ENCODE peak calls at places on chromosomes 7 and 10, in five cellular contexts. R is colonic mucosa, W is IMR-90, I is SK-N-SH, S is H9. H is an unnamed sample. For H3K27me3, the result is how much of the 10 kb centered on the place peaks cover.

GRCh38 chr7:130951976-130952313 is 217.9 kb upstream of the KLF14 start:
- DNase-seq in R (no peak), W (no peak), I (no peak), S (no peak), H (no peak)

GRCh38 chr7:73703985-73704639 is 15.4 kb downstream of the STX1A start:
- DNase-seq in R (peak), W (peak), I (peak), S (peak), H (no peak)

GRCh38 chr10:87721781-87722180 is 62.1 kb downstream of the PAPSS2 start:
- DNase-seq in R (no peak), W (no peak), I (no peak), S (no peak), H (no peak)

GRCh38 chr7:42161723-42162122 is 75.3 kb downstream of the GLI3 start:
- DNase-seq in R (no peak), W (no peak), I (no peak), S (no peak), H (no peak)

GRCh38 chr7:163298-163695 is 29.1 kb upstream of the FAM20C start:
- DNase-seq in R (peak), W (no peak), I (no peak), S (no peak), H (no peak)

GRCh38 chr7:129388353-129389098 is 45.7 kb upstream of the STRIP2 start:
- DNase-seq in R (no peak), W (no peak), I (no peak), S (no peak), H (no peak)

GRCh38 chr10:97851341-97852001 is 1.8 kb downstream of the GOLGA7B start:
- DNase-seq in R (no peak), W (no peak), I (no peak), S (no peak), H (no peak)

GRCh38 chr10:97407211-97407951 is 6.2 kb upstream of the RRP12 start:
- DNase-seq in R (peak), W (peak), I (peak), S (peak), H (no peak)

GRCh38 chr10:30467939-30468338 is 34.0 kb downstream of the MAP3K8 start:
- DNase-seq in R (no peak), W (no peak), I (no peak), S (no peak), H (no peak)

GRCh38 chr7:122199171-122199570 is 55.1 kb upstream of the AASS start:
- DNase-seq in R (no peak), W (no peak), I (no peak), S (no peak), H (no peak)

GRCh38 chr7:100488333-100489095 is 4.8 kb downstream of the NYAP1 start:
- DNase-seq in R (no peak), W (no peak), I (peak), S (no peak), H (no peak)

GRCh38 chr10:69567920-69568319 is 5.3 kb downstream of the NEUROG3 start:
- DNase-seq in R (no peak), W (peak), I (no peak), S (peak), H (no peak)

GRCh38 chr10:121088524-121088923 is 237.4 kb downstream of the WDR11 start:
- DNase-seq in R (no peak), W (no peak), I (peak), S (peak), H (no peak)

GRCh38 chr10:52474265-52474664 is 160.2 kb downstream of the DKK1 start:
- DNase-seq in R (no peak), W (no peak), I (no peak), S (no peak), H (no peak)

GRCh38 chr7:45874408-45875131 is 1.7 kb upstream of the CCDC201 start:
- DNase-seq in R (no peak), W (peak), I (no peak), S (no peak), H (peak)

GRCh38 chr7:22052650-22053336 is 107.1 kb upstream of the CDCA7L start:
- DNase-seq in R (no peak), W (no peak), I (no peak), S (no peak), H (no peak)

GRCh38 chr7:156019308-156019707 is 207.0 kb upstream of the SHH start:
- DNase-seq in R (no peak), W (no peak), I (no peak), S (no peak), H (no peak)

GRCh38 chr10:7956508-7956907 is 98.0 kb upstream of the GATA3 start:
- DNase-seq in R (no peak), W (peak), I (no peak), S (no peak), H (no peak)

GRCh38 chr10:118332247-118332646 is 9.9 kb downstream of the FAM204A start:
- DNase-seq in R (no peak), W (no peak), I (no peak), S (no peak), H (no peak)

GRCh38 chr10:34758447-34758996 is 56.6 kb downstream of the PARD3 start:
- DNase-seq in R (peak), W (peak), I (no peak), S (no peak), H (no peak)

DNA sequence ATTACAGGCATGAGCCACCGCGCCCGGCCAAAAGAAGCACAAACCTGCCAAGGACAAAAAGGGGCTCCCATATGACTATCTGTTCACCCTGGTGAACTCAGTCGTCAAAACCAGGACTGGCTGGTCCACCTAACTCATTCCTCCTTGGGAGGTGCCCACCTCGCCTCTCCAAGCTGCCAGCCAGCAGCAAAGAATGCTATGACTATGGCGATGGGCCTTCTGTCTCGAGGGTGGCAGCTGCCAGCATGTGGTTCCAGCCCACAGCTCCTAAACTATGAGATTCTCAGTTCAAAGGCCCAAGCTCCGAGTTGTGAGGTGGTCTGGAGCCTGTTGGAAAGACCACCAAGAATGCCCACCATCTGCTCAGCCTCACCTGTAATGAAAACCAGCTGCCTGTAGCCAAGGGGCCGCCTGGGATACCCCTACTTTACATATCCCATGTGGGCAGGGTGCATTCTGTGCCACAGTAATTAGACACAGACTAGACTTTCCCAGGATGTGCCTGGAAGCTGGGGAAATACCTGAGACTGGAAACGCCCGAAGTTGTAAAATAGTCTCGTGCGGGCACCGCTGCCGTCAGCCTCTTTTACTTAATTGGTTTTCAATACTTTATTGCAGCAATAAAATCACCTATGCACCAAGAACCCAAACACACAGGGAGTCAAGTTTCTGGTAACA is 71.1 kb downstream of the ZRANB1 start:
- DNase-seq in R (no peak), W (no peak), I (no peak), S (no peak), H (no peak)
- H3K27me3 ChIP-seq in R (under half), W (under half), I (under half), S (under half), H (under half)

DNA sequence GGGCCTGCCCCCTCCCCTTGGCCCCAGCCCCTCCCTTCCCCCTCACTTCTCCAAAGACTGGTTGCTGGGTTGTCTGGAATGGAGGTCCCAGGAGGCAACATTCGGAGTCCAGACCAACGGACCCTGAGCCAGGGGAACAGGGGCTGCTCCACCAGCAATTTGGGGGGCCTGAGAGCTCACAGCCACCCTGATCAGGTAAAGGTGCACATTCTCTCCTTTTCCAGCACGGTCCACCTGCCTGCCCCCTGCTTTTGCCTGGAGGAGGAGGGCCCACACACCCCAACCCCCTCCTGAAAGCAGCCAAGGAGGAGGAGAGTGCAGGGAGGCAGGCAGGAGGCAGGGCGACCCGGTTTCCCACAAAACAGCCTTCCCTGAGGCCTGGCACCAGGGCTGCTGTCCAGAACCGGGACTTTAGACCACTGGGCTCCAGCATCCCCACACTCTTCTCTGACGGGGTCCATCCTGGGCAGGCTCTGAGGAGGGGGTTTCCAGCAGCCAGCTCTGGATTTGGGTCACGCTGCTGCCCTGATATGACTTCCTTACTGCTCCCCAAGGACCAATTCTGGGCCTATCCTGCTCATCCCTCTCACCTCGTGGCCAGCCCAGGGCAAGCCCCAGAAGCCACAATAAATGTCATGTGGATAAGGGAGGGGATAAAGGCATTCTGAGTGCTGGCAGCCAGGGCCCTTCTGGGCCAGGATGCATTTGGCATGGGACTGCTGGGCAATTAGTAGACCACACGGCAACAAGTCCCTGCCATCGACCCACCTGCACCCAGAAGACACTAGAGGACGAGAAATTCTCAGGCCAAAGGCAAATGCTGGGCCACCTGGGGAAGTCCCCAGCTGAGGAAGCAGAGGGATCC is 1.1 kb upstream of the CAMK2B start:
- DNase-seq in R (no peak), W (no peak), I (no peak), S (no peak), H (peak)
- H3K27me3 ChIP-seq in R (under half), W (under half), I (under half), S (under half), H (under half)

DNA sequence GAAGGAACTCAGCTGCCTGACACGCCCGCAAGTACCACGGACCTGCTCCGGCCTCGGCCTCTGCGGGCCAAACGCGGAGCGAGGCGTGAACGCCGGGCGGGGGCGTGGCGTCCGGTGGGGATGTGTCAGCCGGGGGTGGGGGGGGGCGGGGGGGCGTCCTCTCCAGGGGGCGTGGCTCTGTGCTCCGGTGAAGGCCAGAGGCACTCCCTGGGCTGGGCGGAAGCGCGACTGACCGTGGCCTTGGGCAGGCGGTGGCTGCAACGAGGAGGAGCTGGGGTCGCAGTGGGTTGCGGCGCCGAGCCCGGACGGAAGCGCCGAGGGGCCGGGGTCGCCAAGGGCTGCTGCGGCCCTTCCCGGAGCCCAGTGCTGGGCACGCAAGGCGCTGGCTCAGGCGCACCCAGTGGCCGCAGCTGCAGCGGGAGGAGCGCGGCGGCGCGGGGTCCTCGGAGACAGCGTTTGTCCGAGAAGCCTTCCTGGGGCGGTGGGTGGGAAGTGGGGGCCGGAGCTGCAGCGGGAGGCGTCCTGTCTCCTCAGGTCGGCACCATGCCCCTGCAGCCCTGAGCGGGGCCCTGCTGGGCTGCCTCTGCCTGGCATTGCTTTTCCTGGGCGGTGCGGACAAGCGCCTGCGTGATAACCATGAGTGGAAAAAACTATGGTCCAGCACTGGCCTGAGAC is 59.0 kb upstream of the NUPR2 start:
- DNase-seq in R (peak), W (no peak), I (peak), S (no peak), H (no peak)
- H3K27me3 ChIP-seq in R (under half), W (under half), I (under half), S (under half), H (under half)

GRCh38 chr10:58041901-58042300 is 225.8 kb downstream of the IPMK start:
- DNase-seq in R (no peak), W (no peak), I (no peak), S (no peak), H (no peak)
- H3K27me3 ChIP-seq in R (under half), W (under half), I (under half), S (under half), H (under half)

DNA sequence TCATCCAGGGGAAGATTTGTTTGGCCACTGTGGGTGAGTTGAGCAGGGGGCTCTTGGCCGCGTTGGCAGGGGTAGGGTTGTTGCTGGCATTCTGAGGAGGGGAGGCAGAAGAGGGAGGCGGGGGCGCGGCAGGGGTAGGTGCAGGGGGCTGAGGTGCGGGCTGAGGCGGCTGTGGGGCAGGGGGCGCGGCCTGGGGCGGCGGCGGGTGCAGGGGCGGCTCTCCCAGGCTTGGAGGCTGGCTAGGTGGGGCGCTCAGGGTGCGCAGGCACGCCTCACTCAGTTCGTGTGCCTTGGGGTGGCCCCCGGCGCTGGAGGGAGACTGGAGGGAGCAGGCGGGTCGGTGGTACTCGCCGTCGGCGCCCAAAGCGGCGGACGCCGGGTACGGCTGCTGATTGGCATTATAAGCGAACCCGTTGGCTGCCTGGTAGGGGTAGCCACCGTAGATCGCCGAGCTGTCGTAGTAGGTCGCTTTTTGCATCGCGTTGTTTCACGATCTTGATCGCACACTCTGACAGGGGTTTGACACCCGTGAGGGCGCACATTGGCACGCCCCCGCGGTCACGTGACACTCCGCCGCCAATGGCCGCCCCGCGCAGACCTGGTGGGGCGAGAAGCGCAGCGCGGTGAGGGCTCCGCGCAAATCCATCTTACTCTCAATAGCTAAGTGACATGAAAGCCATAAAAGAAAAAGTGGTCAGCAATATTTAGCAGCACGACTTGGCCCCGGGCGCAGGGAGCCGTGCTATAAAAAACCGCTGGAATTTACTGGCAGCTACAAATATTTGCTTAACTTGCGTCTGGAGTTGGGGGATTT is 7.9 kb upstream of the HOXA2 start:
- DNase-seq in R (peak), W (peak), I (peak), S (peak), H (peak)
- H3K27me3 ChIP-seq in R (under half), W (under half), I (half or more), S (half or more), H (under half)

GRCh38 chr7:157888579-157888978 is 551.8 kb downstream of the DNAJB6 start:
- DNase-seq in R (no peak), W (no peak), I (no peak), S (no peak), H (no peak)

GRCh38 chr7:157886261-157886660 is 549.5 kb downstream of the DNAJB6 start:
- DNase-seq in R (no peak), W (no peak), I (no peak), S (no peak), H (no peak)

GRCh38 chr7:157885140-157885539 is 548.3 kb downstream of the DNAJB6 start:
- DNase-seq in R (no peak), W (no peak), I (no peak), S (no peak), H (no peak)

GRCh38 chr7:157887400-157887799 is 550.6 kb downstream of the DNAJB6 start:
- DNase-seq in R (no peak), W (no peak), I (no peak), S (no peak), H (no peak)

DNA sequence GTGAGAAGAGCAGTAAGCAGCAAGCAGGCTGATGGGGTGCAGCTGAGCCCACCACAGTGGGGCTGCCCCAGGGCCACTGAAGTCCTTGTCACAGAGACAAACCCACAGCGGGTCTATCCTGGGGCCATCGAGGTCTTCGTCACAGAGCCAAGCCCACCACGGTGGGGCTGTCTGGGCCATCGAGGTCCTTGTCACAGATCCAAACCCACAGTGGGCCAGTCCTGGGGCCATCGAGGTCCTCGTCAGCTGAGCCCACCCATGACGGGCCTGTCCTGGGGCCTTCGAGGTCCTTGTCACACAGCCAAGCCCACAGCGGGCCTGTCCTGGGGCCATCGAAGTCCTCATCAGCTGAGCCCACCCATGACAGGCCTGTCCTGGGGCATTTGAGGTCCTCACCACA is 549.9 kb downstream of the DNAJB6 start:
- DNase-seq in R (no peak), W (no peak), I (no peak), S (no peak), H (no peak)
- H3K27me3 ChIP-seq in R (under half), W (under half), I (under half), S (under half), H (under half)

GRCh38 chr10:1669433-1669832 is 67.9 kb downstream of the ADARB2 start:
- DNase-seq in R (no peak), W (no peak), I (no peak), S (no peak), H (no peak)
- H3K27me3 ChIP-seq in R (under half), W (under half), I (under half), S (under half), H (under half)

GRCh38 chr7:32256376-32256775 is 186.2 kb upstream of the PDE1C start:
- DNase-seq in R (no peak), W (no peak), I (no peak), S (no peak), H (no peak)
- H3K27me3 ChIP-seq in R (under half), W (under half), I (under half), S (under half), H (under half)

GRCh38 chr7:28853834-28854749 is 104.0 kb downstream of the TRIL start:
- DNase-seq in R (peak), W (peak), I (peak), S (peak), H (peak)

GRCh38 chr7:28856656-28857055 is 101.5 kb downstream of the TRIL start:
- DNase-seq in R (no peak), W (no peak), I (no peak), S (no peak), H (no peak)

GRCh38 chr7:28855538-28856217 is 102.5 kb downstream of the TRIL start:
- DNase-seq in R (no peak), W (peak), I (no peak), S (no peak), H (peak)

GRCh38 chr7:28853150-28853549 is 105.0 kb downstream of the TRIL start:
- DNase-seq in R (no peak), W (no peak), I (no peak), S (no peak), H (no peak)

DNA sequence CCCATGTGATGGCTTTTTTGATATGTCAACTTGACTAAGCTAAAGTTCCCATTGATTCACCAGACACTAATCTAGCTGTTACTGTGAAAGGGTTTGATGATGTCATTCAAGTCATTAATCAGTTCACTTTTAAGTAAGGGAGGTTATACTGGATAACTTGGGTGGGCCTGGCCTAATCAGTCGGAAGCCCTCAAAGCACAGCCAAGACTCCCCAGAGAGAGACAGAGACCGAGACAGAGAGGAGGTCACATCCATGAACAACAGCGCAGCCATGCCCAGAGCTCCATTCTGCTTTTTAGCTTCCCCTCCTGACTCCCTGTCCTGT is 103.4 kb downstream of the TRIL start:
- DNase-seq in R (no peak), W (peak), I (no peak), S (no peak), H (no peak)
- H3K27me3 ChIP-seq in R (under half), W (under half), I (under half), S (under half), H (under half)